ENCODE peak calls at places on chromosomes 5 and 9, in ten cellular contexts. One of them, this sample, is unnamed.

GRCh38 chr9:20355022-20355421 is 267.3 kb downstream of the MLLT3 start:
- DNase-seq in KBM-7: no peak
- DNase-seq in mesendoderm: no peak
- DNase-seq in omental fat pad: no peak
- DNase-seq in amniotic epithelial cell: peak; percentile 92
- DNase-seq in left ventricle myocardium inferior: no peak
- DNase-seq in stimulated activated CD4-positive, alpha-beta T cell treated with anti-CD3 and anti-CD28 coated beads, TNF-alpha, amount 100 ng/mL, for 4 hours: no peak
- DNase-seq in left lobe of liver: no peak
- DNase-seq in HuH-7: no peak
- DNase-seq in epithelial cell of esophagus: peak; percentile 73
- DNase-seq in this sample: no peak

GRCh38 chr5:16690243-16690839 is 73.5 kb upstream of the RETREG1 start:
- DNase-seq in KBM-7: peak; percentile 43
- DNase-seq in mesendoderm: peak; percentile 79
- DNase-seq in omental fat pad: no peak
- DNase-seq in amniotic epithelial cell: peak; percentile 40
- DNase-seq in left ventricle myocardium inferior: no peak
- DNase-seq in stimulated activated CD4-positive, alpha-beta T cell treated with anti-CD3 and anti-CD28 coated beads, TNF-alpha, amount 100 ng/mL, for 4 hours: no peak
- DNase-seq in left lobe of liver: no peak
- DNase-seq in HuH-7: peak; percentile 65
- DNase-seq in epithelial cell of esophagus: peak; percentile 60
- DNase-seq in this sample: no peak

GRCh38 chr5:54529565-54529964 is 12.0 kb downstream of the SNX18 start:
- DNase-seq in KBM-7: no peak
- DNase-seq in mesendoderm: no peak
- DNase-seq in omental fat pad: no peak
- DNase-seq in amniotic epithelial cell: no peak
- DNase-seq in left ventricle myocardium inferior: no peak
- DNase-seq in stimulated activated CD4-positive, alpha-beta T cell treated with anti-CD3 and anti-CD28 coated beads, TNF-alpha, amount 100 ng/mL, for 4 hours: no peak
- DNase-seq in left lobe of liver: no peak
- DNase-seq in HuH-7: no peak
- DNase-seq in epithelial cell of esophagus: no peak
- DNase-seq in this sample: no peak

GRCh38 chr5:57202811-57203210 is 29.0 kb downstream of the GPBP1 start:
- DNase-seq in KBM-7: no peak
- DNase-seq in mesendoderm: no peak
- DNase-seq in omental fat pad: no peak
- DNase-seq in amniotic epithelial cell: no peak
- DNase-seq in left ventricle myocardium inferior: no peak
- DNase-seq in stimulated activated CD4-positive, alpha-beta T cell treated with anti-CD3 and anti-CD28 coated beads, TNF-alpha, amount 100 ng/mL, for 4 hours: no peak
- DNase-seq in left lobe of liver: no peak
- DNase-seq in HuH-7: no peak
- DNase-seq in epithelial cell of esophagus: no peak
- DNase-seq in this sample: no peak

GRCh38 chr5:114185274-114185673 is 176.6 kb upstream of the KCNN2 start:
- DNase-seq in KBM-7: no peak
- DNase-seq in mesendoderm: peak; percentile 81
- DNase-seq in omental fat pad: no peak
- DNase-seq in amniotic epithelial cell: peak; percentile 54
- DNase-seq in left ventricle myocardium inferior: peak; percentile 36
- DNase-seq in stimulated activated CD4-positive, alpha-beta T cell treated with anti-CD3 and anti-CD28 coated beads, TNF-alpha, amount 100 ng/mL, for 4 hours: no peak
- DNase-seq in left lobe of liver: no peak
- DNase-seq in HuH-7: no peak
- DNase-seq in epithelial cell of esophagus: no peak
- DNase-seq in this sample: peak; percentile 10

GRCh38 chr5:59813761-59814562 is 79.6 kb downstream of the PDE4D start:
- DNase-seq in KBM-7: peak; percentile 86
- DNase-seq in mesendoderm: peak; percentile 80
- DNase-seq in omental fat pad: no peak
- DNase-seq in amniotic epithelial cell: peak; percentile 74
- DNase-seq in left ventricle myocardium inferior: no peak
- DNase-seq in stimulated activated CD4-positive, alpha-beta T cell treated with anti-CD3 and anti-CD28 coated beads, TNF-alpha, amount 100 ng/mL, for 4 hours: no peak
- DNase-seq in left lobe of liver: no peak
- DNase-seq in HuH-7: peak; percentile 15
- DNase-seq in epithelial cell of esophagus: peak; percentile 79
- DNase-seq in this sample: no peak

GRCh38 chr9:38024036-38024681 is 44.9 kb downstream of the SHB start:
- DNase-seq in KBM-7: no peak
- DNase-seq in mesendoderm: peak; percentile 77
- DNase-seq in omental fat pad: no peak
- DNase-seq in amniotic epithelial cell: peak; percentile 81
- DNase-seq in left ventricle myocardium inferior: no peak
- DNase-seq in stimulated activated CD4-positive, alpha-beta T cell treated with anti-CD3 and anti-CD28 coated beads, TNF-alpha, amount 100 ng/mL, for 4 hours: no peak
- DNase-seq in left lobe of liver: peak; percentile 92
- DNase-seq in HuH-7: peak; percentile 30
- DNase-seq in epithelial cell of esophagus: peak; percentile 98
- DNase-seq in this sample: peak; percentile 46

GRCh38 chr9:137621131-137621757 is 2.4 kb downstream of the EHMT1 start:
- DNase-seq in KBM-7: peak; percentile 64
- DNase-seq in mesendoderm: no peak
- DNase-seq in omental fat pad: no peak
- DNase-seq in amniotic epithelial cell: peak; percentile 28
- DNase-seq in left ventricle myocardium inferior: no peak
- DNase-seq in stimulated activated CD4-positive, alpha-beta T cell treated with anti-CD3 and anti-CD28 coated beads, TNF-alpha, amount 100 ng/mL, for 4 hours: no peak
- DNase-seq in left lobe of liver: no peak
- DNase-seq in HuH-7: no peak
- DNase-seq in epithelial cell of esophagus: peak; percentile 19
- DNase-seq in this sample: no peak

GRCh38 chr5:56155085-56155484 is 78.0 kb downstream of the ANKRD55 start:
- DNase-seq in KBM-7: peak; percentile 91
- DNase-seq in mesendoderm: no peak
- DNase-seq in omental fat pad: no peak
- DNase-seq in amniotic epithelial cell: peak; percentile 65
- DNase-seq in left ventricle myocardium inferior: no peak
- DNase-seq in stimulated activated CD4-positive, alpha-beta T cell treated with anti-CD3 and anti-CD28 coated beads, TNF-alpha, amount 100 ng/mL, for 4 hours: no peak
- DNase-seq in left lobe of liver: no peak
- DNase-seq in HuH-7: no peak
- DNase-seq in epithelial cell of esophagus: no peak
- DNase-seq in this sample: no peak

GRCh38 chr5:4563400-4563799 is 576.7 kb upstream of the ADAMTS16 start:
- DNase-seq in KBM-7: no peak
- DNase-seq in mesendoderm: peak; percentile 80
- DNase-seq in omental fat pad: no peak
- DNase-seq in amniotic epithelial cell: no peak
- DNase-seq in left ventricle myocardium inferior: no peak
- DNase-seq in stimulated activated CD4-positive, alpha-beta T cell treated with anti-CD3 and anti-CD28 coated beads, TNF-alpha, amount 100 ng/mL, for 4 hours: no peak
- DNase-seq in left lobe of liver: no peak
- DNase-seq in HuH-7: no peak
- DNase-seq in epithelial cell of esophagus: peak; percentile 70
- DNase-seq in this sample: no peak

GRCh38 chr5:176680226-176680563 is 32.9 kb downstream of the TSPAN17 start:
- DNase-seq in KBM-7: no peak
- DNase-seq in mesendoderm: no peak
- DNase-seq in omental fat pad: no peak
- DNase-seq in amniotic epithelial cell: no peak
- DNase-seq in left ventricle myocardium inferior: no peak
- DNase-seq in stimulated activated CD4-positive, alpha-beta T cell treated with anti-CD3 and anti-CD28 coated beads, TNF-alpha, amount 100 ng/mL, for 4 hours: no peak
- DNase-seq in left lobe of liver: no peak
- DNase-seq in HuH-7: no peak
- DNase-seq in epithelial cell of esophagus: no peak
- DNase-seq in this sample: no peak

GRCh38 chr9:114733814-114734213 is 51.8 kb upstream of the TEX48 start:
- DNase-seq in KBM-7: no peak
- DNase-seq in mesendoderm: no peak
- DNase-seq in omental fat pad: no peak
- DNase-seq in amniotic epithelial cell: peak; percentile 90
- DNase-seq in left ventricle myocardium inferior: no peak
- DNase-seq in stimulated activated CD4-positive, alpha-beta T cell treated with anti-CD3 and anti-CD28 coated beads, TNF-alpha, amount 100 ng/mL, for 4 hours: no peak
- DNase-seq in left lobe of liver: no peak
- DNase-seq in HuH-7: no peak
- DNase-seq in epithelial cell of esophagus: peak; percentile 97
- DNase-seq in this sample: no peak

GRCh38 chr5:96538831-96539250 is 105.8 kb upstream of the PCSK1 start:
- DNase-seq in KBM-7: no peak
- DNase-seq in mesendoderm: no peak
- DNase-seq in omental fat pad: no peak
- DNase-seq in amniotic epithelial cell: no peak
- DNase-seq in left ventricle myocardium inferior: no peak
- DNase-seq in stimulated activated CD4-positive, alpha-beta T cell treated with anti-CD3 and anti-CD28 coated beads, TNF-alpha, amount 100 ng/mL, for 4 hours: no peak
- DNase-seq in left lobe of liver: no peak
- DNase-seq in HuH-7: no peak
- DNase-seq in epithelial cell of esophagus: no peak
- DNase-seq in this sample: no peak

GRCh38 chr9:113645224-113645971 is 181.9 kb downstream of the RGS3 start:
- DNase-seq in KBM-7: no peak
- DNase-seq in mesendoderm: no peak
- DNase-seq in omental fat pad: no peak
- DNase-seq in amniotic epithelial cell: no peak
- DNase-seq in left ventricle myocardium inferior: no peak
- DNase-seq in stimulated activated CD4-positive, alpha-beta T cell treated with anti-CD3 and anti-CD28 coated beads, TNF-alpha, amount 100 ng/mL, for 4 hours: no peak
- DNase-seq in left lobe of liver: no peak
- DNase-seq in HuH-7: no peak
- DNase-seq in epithelial cell of esophagus: no peak
- DNase-seq in this sample: no peak